ENCODE peak calls at places on chromosomes 2 and 18, in eight cellular contexts. H, M, L, B, J, P, C and I are unnamed samples.

GRCh38 chr2:241155936-241156335 is 5.7 kb downstream of the PPP1R7 start:
- DNase-seq in M (no peak), H (no peak), P (no peak), C (no peak), L (no peak), J (no peak), B (no peak), I (no peak)

GRCh38 chr2:123597995-123598394 is 427.1 kb upstream of the CNTNAP5 start:
- DNase-seq in H (no peak), M (no peak), B (no peak), C (no peak), J (no peak), L (no peak), P (no peak), I (no peak)

GRCh38 chr2:39875914-39876267 is 96.8 kb upstream of the THUMPD2 start:
- DNase-seq in J (no peak), C (no peak), M (no peak), B (no peak), H (no peak), L (no peak), P (no peak), I (no peak)

GRCh38 chr2:24818721-24819167 is 25.5 kb downstream of the CENPO start:
- DNase-seq in B (peak), L (no peak), M (no peak), J (no peak), C (no peak), H (no peak), P (peak), I (no peak)

GRCh38 chr2:156437272-156437671 is 1.1 kb downstream of the GPD2 start:
- DNase-seq in M (no peak), L (no peak), C (no peak), H (no peak), B (peak), P (peak), J (no peak), I (no peak)

GRCh38 chr2:217835931-217836881 is 166.6 kb downstream of the TNS1 start:
- DNase-seq in J (peak), B (peak), C (no peak), H (no peak), L (no peak), M (no peak), P (peak), I (peak)

GRCh38 chr2:37500031-37500430 is 155.6 kb downstream of the QPCT start:
- DNase-seq in P (no peak), B (no peak), H (no peak), J (no peak), M (no peak), C (no peak), L (no peak), I (no peak)

GRCh38 chr2:70994055-70994444 is 623 bp downstream of the TEX261 start:
- DNase-seq in P (no peak), J (no peak), M (no peak), H (no peak), L (peak), B (no peak), C (no peak), I (no peak)

GRCh38 chr2:215668329-215668728 is 232.5 kb upstream of the FN1 start:
- DNase-seq in B (no peak), P (no peak), L (no peak), C (no peak), H (no peak), J (no peak), M (peak), I (no peak)

GRCh38 chr2:3597567-3597966 is 2.7 kb downstream of the COLEC11 start:
- DNase-seq in P (no peak), M (no peak), C (no peak), B (no peak), J (no peak), L (no peak), H (no peak), I (no peak)

GRCh38 chr2:118168606-118169005 is 80.3 kb downstream of the INSIG2 start:
- DNase-seq in B (no peak), H (no peak), L (no peak), C (no peak), J (no peak), P (no peak), M (no peak), I (no peak)

GRCh38 chr2:173545364-173545734 is 190.7 kb downstream of the CDCA7 start:
- DNase-seq in B (no peak), C (no peak), M (no peak), J (no peak), P (no peak), H (no peak), L (no peak), I (peak)

GRCh38 chr2:23385748-23386421 is 906 bp downstream of the KLHL29 start:
- DNase-seq in L (peak), M (peak), C (peak), P (no peak), J (no peak), B (no peak), H (peak), I (no peak)

GRCh38 chr2:79294994-79295393 is 135.4 kb upstream of the REG3A start:
- DNase-seq in C (no peak), M (no peak), P (no peak), B (no peak), H (no peak), J (no peak), L (no peak), I (no peak)

GRCh38 chr2:188307850-188308283 is 16.2 kb downstream of the GULP1 start:
- DNase-seq in L (no peak), J (no peak), C (peak), B (no peak), P (no peak), M (no peak), H (no peak), I (no peak)

GRCh38 chr2:146240376-146240775 is 1604.5 kb upstream of the ACVR2A start:
- DNase-seq in B (no peak), L (no peak), P (no peak), C (no peak), J (no peak), H (no peak), M (no peak), I (no peak)

GRCh38 chr2:84832772-84833461 is 48.0 kb downstream of the TRABD2A start:
- DNase-seq in C (no peak), L (no peak), B (no peak), M (no peak), H (no peak), P (no peak), J (no peak), I (no peak)

GRCh38 chr2:8986327-8986976 is 17.0 kb downstream of the MBOAT2 start:
- DNase-seq in M (peak), L (no peak), H (no peak), J (no peak), P (no peak), C (no peak), B (no peak), I (no peak)

GRCh38 chr18:56770097-56770496 is 118.9 kb downstream of the WDR7 start:
- DNase-seq in M (no peak), H (no peak), L (no peak), P (no peak), C (no peak), B (no peak), J (no peak), I (no peak)

GRCh38 chr2:48844418-48845155 is 89.1 kb upstream of the LHCGR start:
- DNase-seq in C (no peak), H (no peak), L (no peak), B (no peak), P (no peak), M (no peak), J (peak), I (peak)

GRCh38 chr18:35106845-35107148 is 65.6 kb downstream of the MAPRE2 start:
- DNase-seq in L (no peak), M (no peak), P (no peak), C (no peak), H (no peak), B (no peak), J (no peak), I (no peak)

GRCh38 chr2:234958746-234959395 is 7.1 kb downstream of the SH3BP4 start:
- DNase-seq in L (no peak), P (no peak), B (peak), M (no peak), C (no peak), J (no peak), H (no peak), I (no peak)

GRCh38 chr18:12879840-12880531 is 4.1 kb downstream of the PTPN2 start:
- DNase-seq in H (no peak), M (no peak), L (no peak), J (peak), B (no peak), P (no peak), C (no peak), I (no peak)

GRCh38 chr2:137178955-137179377 is 413.6 kb downstream of the THSD7B start:
- DNase-seq in J (no peak), P (no peak), L (no peak), H (no peak), M (no peak), B (no peak), C (peak), I (peak)

GRCh38 chr2:98901291-98901690 is 34.7 kb downstream of the CRACDL start:
- DNase-seq in M (no peak), L (peak), H (no peak), P (no peak), C (no peak), J (no peak), B (no peak), I (no peak)

GRCh38 chr2:195561205-195562032 is 95.6 kb upstream of the SLC39A10 start:
- DNase-seq in J (no peak), H (peak), P (no peak), L (no peak), M (no peak), C (no peak), B (no peak), I (peak)

GRCh38 chr2:17518212-17519154 is at the start of gene RAD51AP2:
- DNase-seq in C (peak), M (peak), B (peak), P (peak), H (peak), J (peak), L (peak), I (peak)

GRCh38 chr2:108407864-108408729 is 30.3 kb downstream of the SULT1C4 start:
- DNase-seq in L (no peak), B (no peak), C (no peak), P (no peak), M (no peak), J (no peak), H (no peak), I (no peak)

GRCh38 chr2:237626813-237627451 is 455 bp upstream of the LRRFIP1 start:
- DNase-seq in L (peak), M (no peak), H (no peak), C (no peak), B (no peak), P (peak), J (no peak), I (no peak)

GRCh38 chr2:237627463-237628321 is at the start of gene LRRFIP1:
- DNase-seq in L (peak), J (no peak), M (peak), B (no peak), H (no peak), C (peak), P (peak), I (no peak)

GRCh38 chr2:237629188-237629534 is 1.8 kb downstream of the LRRFIP1 start:
- DNase-seq in H (no peak), J (no peak), L (no peak), P (no peak), B (no peak), C (no peak), M (peak), I (no peak)

GRCh38 chr2:237629739-237630138 is 2.4 kb downstream of the LRRFIP1 start:
- DNase-seq in P (no peak), J (no peak), C (no peak), H (no peak), B (no peak), M (no peak), L (no peak), I (no peak)

GRCh38 chr2:237628482-237629187 is 1.2 kb downstream of the LRRFIP1 start:
- DNase-seq in P (peak), M (no peak), C (no peak), H (no peak), J (no peak), L (peak), B (no peak), I (no peak)
- H3K4me3 ChIP-seq in P (no peak), M (peak), C (no peak), H (peak), J (peak), L (peak), B (no peak), I (peak)

GRCh38 chr18:74329688-74330205 is 14.1 kb downstream of the C18orf63 start:
- DNase-seq in M (no peak), B (no peak), H (no peak), C (no peak), P (no peak), J (no peak), L (no peak), I (no peak)
- H3K4me3 ChIP-seq in M (no peak), B (no peak), H (no peak), C (no peak), P (no peak), J (no peak), L (no peak), I (no peak)

GRCh38 chr2:230866704-230867561 is 2.2 kb downstream of the ITM2C start:
- DNase-seq in M (no peak), P (peak), J (no peak), L (no peak), B (no peak), C (peak), H (no peak), I (no peak)
- H3K4me3 ChIP-seq in M (peak), P (no peak), J (peak), L (no peak), B (no peak), C (no peak), H (no peak), I (no peak)

GRCh38 chr18:52341617-52342381 is 1.8 kb downstream of the DCC start:
- DNase-seq in L (no peak), J (no peak), B (no peak), P (no peak), C (no peak), M (peak), H (no peak), I (no peak)

GRCh38 chr18:52343731-52344340 is 3.8 kb downstream of the DCC start:
- DNase-seq in J (no peak), M (no peak), B (no peak), L (no peak), C (no peak), P (no peak), H (no peak), I (no peak)

GRCh38 chr18:52345428-52345827 is 5.4 kb downstream of the DCC start:
- DNase-seq in C (no peak), B (no peak), L (no peak), H (no peak), M (no peak), J (no peak), P (no peak), I (no peak)

GRCh38 chr18:52340466-52341378 is 725 bp downstream of the DCC start:
- DNase-seq in B (no peak), P (no peak), C (no peak), L (no peak), H (no peak), M (no peak), J (no peak), I (no peak)

DNA sequence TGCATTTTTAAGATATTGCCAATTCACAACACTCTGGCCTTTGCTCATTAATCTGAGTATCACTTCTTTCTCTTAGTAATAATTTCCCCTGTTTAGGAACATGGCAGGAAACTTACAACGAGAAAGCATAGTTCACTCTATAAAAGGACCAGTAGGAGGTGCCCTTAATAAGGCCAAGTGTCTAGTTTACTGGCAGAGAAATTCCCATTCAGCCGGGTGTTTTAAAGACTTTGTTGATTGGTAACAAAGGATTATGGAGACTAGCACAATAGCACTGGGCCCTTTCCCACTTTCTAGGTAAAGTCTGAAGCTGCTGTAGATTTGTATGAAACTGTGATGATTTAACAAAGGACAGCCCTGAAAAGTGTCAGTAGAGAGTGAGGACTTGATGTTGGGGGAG is 3.1 kb downstream of the DCC start:
- DNase-seq in M (peak), B (no peak), J (no peak), H (no peak), L (no peak), C (no peak), P (no peak), I (no peak)
- H3K4me3 ChIP-seq in M (no peak), B (no peak), J (no peak), H (no peak), L (no peak), C (no peak), P (no peak), I (no peak)

DNA sequence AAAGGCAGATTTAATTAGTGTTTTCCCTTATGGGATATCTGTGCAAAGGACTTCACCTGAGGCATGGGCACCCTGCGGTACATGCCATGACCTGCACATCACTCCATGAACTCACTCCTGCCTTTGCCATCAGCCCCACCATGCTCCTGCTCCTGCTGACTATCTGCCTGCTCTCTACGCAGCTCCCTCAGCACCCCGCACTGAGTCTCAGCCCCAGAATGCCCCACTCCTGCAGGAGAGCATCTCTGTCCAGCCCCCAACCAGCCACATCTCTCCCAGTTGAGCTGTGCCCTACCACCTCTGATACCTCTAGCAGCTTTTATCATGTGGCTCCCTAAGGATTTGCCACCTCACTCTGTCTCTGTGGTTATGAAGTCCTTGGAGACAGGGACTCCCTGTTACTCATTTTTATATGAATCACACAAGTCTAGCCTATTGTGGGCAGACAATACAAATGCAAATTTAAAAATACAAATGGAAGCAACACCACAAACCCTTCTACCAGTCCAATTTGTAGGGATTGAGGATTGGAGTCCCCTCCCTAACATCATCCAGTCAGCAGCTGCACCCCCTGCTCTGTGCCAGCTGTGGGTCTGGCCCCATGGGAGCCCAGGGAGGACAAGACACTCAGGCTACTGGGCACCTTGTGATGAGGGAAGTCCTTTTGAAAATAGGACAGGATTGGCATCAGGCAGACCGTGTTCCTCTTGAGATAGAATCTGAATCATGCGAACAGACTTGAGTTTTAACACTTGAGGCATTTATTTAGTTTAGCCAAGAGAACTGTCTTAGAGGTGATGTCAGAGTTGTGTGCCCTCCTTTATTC is 689.6 kb upstream of the HS6ST1 start:
- DNase-seq in B (no peak), L (no peak), H (no peak), J (no peak), P (no peak), C (no peak), M (no peak), I (no peak)
- H3K4me3 ChIP-seq in B (no peak), L (no peak), H (no peak), J (no peak), P (no peak), C (no peak), M (no peak), I (no peak)